ENCODE peak calls at places on chromosomes 1 and 21, in four cellular contexts. J, I, G and D are unnamed samples.

GRCh38 chr1:3604997-3605823 is 6.1 kb downstream of the MEGF6 start:
- DNase-seq in J (no peak), I (no peak), G (no peak), D (no peak)

GRCh38 chr1:211851174-211851573 is 20.6 kb upstream of the LPGAT1 start:
- DNase-seq in J (no peak), I (no peak), G (no peak), D (no peak)

GRCh38 chr1:153659656-153660055 is 1.2 kb downstream of the SNAPIN start:
- DNase-seq in J (no peak), I (no peak), G (no peak), D (no peak)

GRCh38 chr1:172662464-172663109 is 3.7 kb downstream of the FASLG start:
- DNase-seq in J (peak; percentile 89), I (peak; percentile 37), G (no peak), D (peak; percentile 71)

GRCh38 chr1:93575586-93576271 is 105.9 kb downstream of the BCAR3 start:
- DNase-seq in J (peak; percentile 53), I (no peak), G (no peak), D (no peak)

GRCh38 chr1:79692519-79692918 is 686.0 kb upstream of the ADGRL4 start:
- DNase-seq in J (no peak), I (no peak), G (no peak), D (no peak)

GRCh38 chr1:86419277-86419903 is 4.6 kb upstream of the CLCA2 start:
- DNase-seq in J (peak; percentile 24), I (peak; percentile 64), G (no peak), D (peak; percentile 38)

GRCh38 chr1:24910751-24911650 is 19.1 kb downstream of the RUNX3 start:
- DNase-seq in J (peak; percentile 75), I (peak; percentile 32), G (peak; percentile 16), D (peak; percentile 44)

GRCh38 chr1:91024501-91025119 is 2.8 kb upstream of the ZNF644 start:
- DNase-seq in J (no peak), I (no peak), G (no peak), D (no peak)

GRCh38 chr1:20102875-20103274 is 16.5 kb downstream of the PLA2G2D start:
- DNase-seq in J (peak; percentile 91), I (peak; percentile 90), G (no peak), D (peak; percentile 65)

GRCh38 chr1:7623886-7624285 is 147.2 kb upstream of the VAMP3 start:
- DNase-seq in J (no peak), I (no peak), G (no peak), D (no peak)

GRCh38 chr1:173201968-173202367 is 5.2 kb downstream of the TNFSF4 start:
- DNase-seq in J (no peak), I (no peak), G (no peak), D (no peak)

GRCh38 chr1:168285419-168285790 is 4.7 kb downstream of the TBX19 start:
- DNase-seq in J (peak; percentile 31), I (peak; percentile 85), G (no peak), D (no peak)

GRCh38 chr1:177862916-177863315 is 106.9 kb downstream of the SEC16B start:
- DNase-seq in J (no peak), I (no peak), G (no peak), D (no peak)

GRCh38 chr1:60994369-60994768 is 88.0 kb upstream of the NFIA start:
- DNase-seq in J (no peak), I (no peak), G (no peak), D (no peak)

GRCh38 chr1:29272171-29272907 is 36.0 kb downstream of the PTPRU start:
- DNase-seq in J (no peak), I (no peak), G (no peak), D (no peak)

GRCh38 chr1:26546819-26547218 is 17.3 kb downstream of the RPS6KA1 start:
- DNase-seq in J (no peak), I (no peak), G (no peak), D (no peak)

GRCh38 chr1:18161690-18162089 is 54.1 kb downstream of the IGSF21 start:
- DNase-seq in J (no peak), I (no peak), G (no peak), D (no peak)

GRCh38 chr1:90526954-90527353 is 190.1 kb downstream of the BARHL2 start:
- DNase-seq in J (no peak), I (no peak), G (no peak), D (no peak)

GRCh38 chr1:212692774-212693644 is 6.6 kb downstream of the BATF3 start:
- DNase-seq in J (peak; percentile 49), I (peak; percentile 91), G (peak; percentile 37), D (no peak)

GRCh38 chr1:209659909-209660308 is 7.7 kb upstream of the LAMB3 start:
- DNase-seq in J (no peak), I (peak; percentile 58), G (no peak), D (peak; percentile 70)

GRCh38 chr1:171457412-171457811 is 27.9 kb upstream of the PRRC2C start:
- DNase-seq in J (peak; percentile 8), I (peak; percentile 26), G (no peak), D (peak; percentile 52)

GRCh38 chr1:41313661-41314131 is 47.5 kb upstream of the FOXO6 start:
- DNase-seq in J (peak; percentile 21), I (peak; percentile 31), G (no peak), D (peak; percentile 19)

GRCh38 chr1:157955860-157956259 is 37.6 kb upstream of the KIRREL1 start:
- DNase-seq in J (no peak), I (no peak), G (no peak), D (no peak)

GRCh38 chr1:102595106-102595505 is 513.2 kb downstream of the COL11A1 start:
- DNase-seq in J (peak; percentile 31), I (no peak), G (no peak), D (no peak)

GRCh38 chr1:53061123-53061858 is 722 bp upstream of the PODN start:
- DNase-seq in J (no peak), I (no peak), G (no peak), D (peak; percentile 41)

GRCh38 chr1:240242601-240243144 is 151.0 kb downstream of the FMN2 start:
- DNase-seq in J (peak; percentile 84), I (peak; percentile 85), G (no peak), D (peak; percentile 37)

GRCh38 chr21:45509566-45510465 is 32.4 kb downstream of the SLC19A1 start:
- DNase-seq in J (no peak), I (no peak), G (no peak), D (no peak)
- TF ChIP-seq CTCF in J (no peak), I (no peak), G (no peak), D (no peak)

GRCh38 chr1:149916927-149917310 is 725 bp downstream of the SV2A start:
- DNase-seq in J (no peak), I (no peak), G (no peak), D (no peak)
- H3K4me3 ChIP-seq in J (peak overlapping the region; percentile 80), I (no peak overlapping the region), G (no peak overlapping the region), D (peak overlapping the region; percentile 87)

DNA sequence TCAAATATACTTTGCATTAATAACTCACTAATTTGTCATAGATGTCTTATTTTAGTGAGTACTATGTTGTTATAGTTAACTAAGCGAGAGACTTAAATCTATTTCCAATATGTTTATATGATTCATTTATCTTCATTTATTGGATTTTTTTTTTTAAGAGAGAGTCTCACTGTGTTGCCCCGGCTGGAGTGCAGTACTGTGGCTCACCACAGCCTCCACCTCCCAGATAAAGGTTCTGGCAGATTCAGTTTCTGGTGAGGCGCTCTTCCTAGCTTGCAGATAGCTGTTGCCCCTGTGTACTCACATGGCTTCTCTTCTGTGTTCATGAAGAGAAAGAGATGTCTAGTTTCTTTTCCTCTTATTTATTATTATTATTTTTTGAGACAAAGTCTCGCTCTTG is 43.9 kb downstream of the SNRPE start:
- DNase-seq in J (no peak), I (no peak), G (no peak), D (no peak)
- TF ChIP-seq CTCF in J (no peak), I (no peak), G (no peak), D (no peak)

GRCh38 chr1:234963904-234964702 is 164.5 kb downstream of the TOMM20 start:
- DNase-seq in J (no peak), I (no peak), G (no peak), D (peak; percentile 58)
- H3K4me3 ChIP-seq in J (no peak overlapping the region), I (peak overlapping the region; percentile 41), G (no peak overlapping the region), D (no peak overlapping the region)